ENCODE peak calls at places on chromosomes 11 and 22, in eight cellular contexts. C is effector memory CD4-positive, alpha-beta T cell; W is stimulated activated CD8-positive, alpha-beta memory T cell treated with anti-CD3 and anti-CD28 coated beads, Interleukin-4, amount 100 ng/mL, for 1 hour; N is NCI-H1436; Z is astrocyte of the spinal cord; F is GOT3; L is GM13976; M is NCI-H2029. X is an unnamed sample.

GRCh38 chr11:57513911-57514537 is 1.5 kb downstream of the SLC43A1 start:
- DNase-seq in C (no peak), W (no peak), N (no peak), Z (peak; percentile 22), F (no peak), L (peak; percentile 71), M (peak; percentile 23), X (no peak)

GRCh38 chr11:105132716-105133511 is 6.7 kb downstream of the CARD18 start:
- DNase-seq in C (no peak), W (no peak), N (no peak), Z (peak; percentile 65), F (no peak), L (no peak), M (no peak), X (no peak)

GRCh38 chr22:26321469-26321913 is 107.6 kb upstream of the ASPHD2 start:
- DNase-seq in C (no peak), W (no peak), N (no peak), Z (peak; percentile 31), F (peak; percentile 58), L (no peak), M (no peak), X (peak; percentile 95)

GRCh38 chr11:126132319-126132718 is 69.7 kb upstream of the CDON start:
- DNase-seq in C (no peak), W (no peak), N (no peak), Z (peak; percentile 41), F (no peak), L (no peak), M (peak; percentile 66), X (peak; percentile 97)

GRCh38 chr11:64887757-64888405 is 9.5 kb upstream of the EHD1 start:
- DNase-seq in C (peak; percentile 76), W (peak; percentile 72), N (peak; percentile 47), Z (peak; percentile 58), F (no peak), L (peak; percentile 94), M (peak; percentile 50), X (peak; percentile 82)

GRCh38 chr22:18008136-18008535 is 16.2 kb downstream of the MICAL3 start:
- DNase-seq in C (no peak), W (no peak), N (no peak), Z (no peak), F (no peak), L (no peak), M (no peak), X (no peak)

GRCh38 chr11:7485136-7485853 is at the start of gene OLFML1:
- DNase-seq in C (no peak), W (no peak), N (no peak), Z (no peak), F (no peak), L (no peak), M (no peak), X (peak; percentile 39)

GRCh38 chr11:43687120-43687791 is 6.7 kb downstream of the HSD17B12 start:
- DNase-seq in C (no peak), W (no peak), N (no peak), Z (peak; percentile 19), F (no peak), L (no peak), M (no peak), X (no peak)

GRCh38 chr22:35516723-35517122 is 23.9 kb upstream of the RASD2 start:
- DNase-seq in C (no peak), W (no peak), N (no peak), Z (no peak), F (no peak), L (no peak), M (no peak), X (no peak)

GRCh38 chr11:131855320-131855719 is 484.9 kb downstream of the NTM start:
- DNase-seq in C (no peak), W (no peak), N (no peak), Z (peak; percentile 6), F (no peak), L (no peak), M (no peak), X (no peak)

GRCh38 chr11:2643746-2644145 is 56.0 kb downstream of the KCNQ1OT1 start:
- DNase-seq in C (no peak), W (no peak), N (no peak), Z (no peak), F (no peak), L (no peak), M (no peak), X (no peak)

GRCh38 chr22:23070418-23071162 is at the start of gene GNAZ:
- DNase-seq in C (no peak), W (no peak), N (peak; percentile 22), Z (no peak), F (no peak), L (peak; percentile 68), M (no peak), X (peak; percentile 43)

GRCh38 chr11:93229876-93230275 is 32.1 kb upstream of the SLC36A4 start:
- DNase-seq in C (no peak), W (no peak), N (no peak), Z (no peak), F (no peak), L (no peak), M (no peak), X (no peak)

GRCh38 chr11:68855205-68855978 is 13.7 kb upstream of the CPT1A start:
- DNase-seq in C (no peak), W (no peak), N (no peak), Z (peak; percentile 38), F (no peak), L (peak; percentile 75), M (no peak), X (no peak)

GRCh38 chr11:416757-417621 is 2.2 kb upstream of the SIGIRR start:
- DNase-seq in C (no peak), W (no peak), N (peak; percentile 36), Z (no peak), F (no peak), L (peak; percentile 70), M (peak; percentile 55), X (no peak)

GRCh38 chr11:88174627-88175003 is 628 bp downstream of the RAB38 start:
- DNase-seq in C (no peak), W (no peak), N (peak; percentile 69), Z (peak; percentile 67), F (no peak), L (peak; percentile 45), M (peak; percentile 12), X (no peak)